ENCODE peak calls at places on chromosome 14, in four cellular contexts. E is GM12878, P is HepG2, U is H1. W is an unnamed sample.

GRCh38 chr14:50475460-50475859 is 56.9 kb downstream of the MAP4K5 start:
- DNase-seq in U (no peak), E (no peak), P (peak), W (no peak)

GRCh38 chr14:81169711-81170103 is 51.1 kb downstream of the GTF2A1 start:
- DNase-seq in P (no peak), U (no peak), E (no peak), W (no peak)

GRCh38 chr14:92759679-92760523 is 11.5 kb upstream of the LGMN start:
- DNase-seq in U (no peak), E (peak), P (no peak), W (no peak)

GRCh38 chr14:84535491-84535890 is 994.5 kb upstream of the FLRT2 start:
- DNase-seq in E (no peak), U (no peak), P (no peak), W (no peak)

GRCh38 chr14:90981658-90982057 is 78.8 kb downstream of the RPS6KA5 start:
- DNase-seq in U (no peak), E (no peak), P (no peak), W (no peak)

GRCh38 chr14:102870994-102871831 is 51.2 kb upstream of the AMN start:
- DNase-seq in U (no peak), E (no peak), P (no peak), W (no peak)

GRCh38 chr14:73236157-73236556 is 1.1 kb upstream of the PAPLN start:
- DNase-seq in U (peak), P (no peak), E (no peak), W (no peak)

GRCh38 chr14:105908481-105908911 is 382.1 kb downstream of the TMEM121 start:
- DNase-seq in P (no peak), E (no peak), U (no peak), W (no peak)

GRCh38 chr14:65411656-65412188 is 808 bp upstream of the FUT8 start:
- DNase-seq in U (peak), P (peak), E (no peak), W (peak)

GRCh38 chr14:91380610-91381371 is 36.8 kb downstream of the CCDC88C start:
- DNase-seq in U (no peak), P (no peak), E (no peak), W (no peak)

GRCh38 chr14:29896354-29896768 is 31.3 kb downstream of the PRKD1 start:
- DNase-seq in E (no peak), U (no peak), P (peak), W (no peak)

GRCh38 chr14:92971601-92972180 is 48.7 kb downstream of the CHGA start:
- DNase-seq in E (no peak), U (no peak), P (no peak), W (no peak)

GRCh38 chr14:49970474-49971147 is 77.7 kb downstream of the ARF6 start:
- DNase-seq in U (no peak), P (no peak), E (no peak), W (peak)

GRCh38 chr14:24883571-24883970 is 166.4 kb downstream of the STXBP6 start:
- DNase-seq in U (no peak), P (no peak), E (no peak), W (no peak)

GRCh38 chr14:61281186-61281676 is at the start of gene TMEM30B:
- DNase-seq in E (no peak), P (no peak), U (peak), W (no peak)
- TF ChIP-seq RFX5 in E (no peak), P (no peak), U (no peak), W (no peak)

DNA sequence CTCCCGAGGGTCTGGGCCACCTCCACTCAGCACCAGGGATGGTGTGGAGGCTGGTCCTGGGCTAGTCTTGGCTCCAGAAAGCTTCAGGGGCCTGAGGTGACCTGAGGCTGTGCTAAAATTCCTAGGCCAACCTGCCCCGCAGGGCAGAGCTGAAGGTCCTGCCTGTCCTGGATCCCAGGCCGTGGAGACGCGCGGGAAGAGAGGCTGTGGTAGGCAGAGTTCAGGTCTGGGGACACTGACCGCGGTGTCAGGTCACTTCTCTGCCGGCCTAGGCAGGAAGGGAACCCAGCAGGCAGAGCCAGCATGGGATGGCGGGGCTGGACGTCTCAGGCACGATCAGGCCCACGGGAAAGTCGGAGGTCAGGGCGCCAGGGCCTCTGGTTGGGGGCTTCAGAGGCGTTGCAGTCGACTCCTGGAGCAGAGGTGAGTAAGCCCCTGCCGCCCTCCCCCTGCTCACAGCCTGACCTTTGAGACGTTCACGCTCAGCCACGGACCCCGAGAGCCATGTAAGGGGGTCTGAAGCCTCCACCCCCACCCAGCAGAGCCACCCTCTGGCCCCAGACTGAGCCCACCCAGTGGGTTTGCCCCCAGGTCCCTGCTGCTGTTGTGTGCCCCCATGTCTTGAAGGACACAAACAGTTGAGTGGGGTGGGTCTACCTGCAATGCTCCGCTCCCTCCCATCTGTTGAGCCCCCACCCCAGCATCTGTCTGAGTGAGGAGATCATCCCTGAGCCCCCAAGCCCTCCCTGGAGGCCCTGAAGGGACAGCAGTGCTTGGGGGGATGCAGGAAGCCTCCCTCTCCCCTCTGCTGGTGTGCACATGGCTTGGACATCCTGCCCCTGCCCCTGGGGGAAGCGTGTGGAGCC is 142.7 kb downstream of the KIF26A start:
- DNase-seq in P (no peak), U (peak), E (no peak), W (no peak)
- TF ChIP-seq ZNF274 in P (no peak), U (no peak), E (no peak), W (no peak)

GRCh38 chr14:67500981-67501380 is 12.5 kb upstream of the TMEM229B start:
- DNase-seq in U (no peak), P (no peak), E (no peak), W (no peak)

GRCh38 chr14:67502867-67503266 is 14.3 kb upstream of the TMEM229B start:
- DNase-seq in P (no peak), E (no peak), U (no peak), W (no peak)

GRCh38 chr14:67503331-67503730 is 14.8 kb upstream of the TMEM229B start:
- DNase-seq in E (no peak), U (no peak), P (no peak), W (no peak)

GRCh38 chr14:67508973-67509372 is 20.5 kb upstream of the TMEM229B start:
- DNase-seq in E (no peak), P (no peak), U (no peak), W (no peak)

DNA sequence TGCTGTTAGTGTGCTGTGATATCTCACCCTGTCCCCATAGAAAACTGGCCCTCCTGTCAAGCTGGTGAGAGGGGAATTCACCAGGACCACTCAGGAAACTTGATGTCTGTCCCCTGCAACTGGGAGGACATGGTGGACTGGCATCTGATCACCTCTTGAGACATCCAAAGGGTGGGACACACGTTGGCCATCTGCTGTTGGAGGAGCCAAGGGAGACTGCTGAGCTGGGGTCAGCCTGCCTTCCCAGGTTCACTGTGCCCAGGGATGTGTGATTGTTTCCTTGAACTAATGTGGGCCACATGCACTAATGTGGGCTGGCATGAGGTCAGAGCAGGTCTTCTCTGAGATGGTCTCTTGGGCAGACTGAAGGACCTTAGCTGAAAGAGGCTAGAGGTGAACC is 16.7 kb upstream of the TMEM229B start:
- DNase-seq in P (no peak), U (no peak), E (no peak), W (no peak)
- TF ChIP-seq RFX5 in P (no peak), U (no peak), E (no peak), W (no peak)

GRCh38 chr14:69259531-69260245 is at the start of gene GALNT16:
- DNase-seq in P (no peak), U (peak), E (no peak), W (peak)
- TF ChIP-seq ZNF274 in P (no peak), U (no peak), E (no peak), W (no peak)

DNA sequence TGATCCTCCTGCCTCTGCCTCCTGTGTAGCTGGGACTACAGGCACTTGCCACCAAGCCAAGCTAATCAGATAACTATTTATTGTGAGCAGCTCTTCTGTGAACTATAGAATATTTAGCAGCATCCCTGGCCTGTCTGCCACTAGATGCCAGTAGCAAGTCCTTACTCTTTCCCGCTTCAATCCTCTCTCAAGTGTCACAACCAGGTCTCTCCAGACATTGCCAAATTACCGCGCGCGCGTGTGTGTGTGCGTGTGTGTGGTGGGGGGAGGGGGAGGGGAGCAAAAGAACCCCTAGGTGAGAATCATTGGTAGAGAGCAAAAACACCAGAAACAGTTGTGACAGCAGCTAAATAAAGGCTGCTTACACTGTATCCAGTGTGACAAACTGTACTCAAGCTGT is 49.9 kb downstream of the PPP2R5E start:
- DNase-seq in P (no peak), U (no peak), E (no peak), W (no peak)
- TF ChIP-seq RFX5 in P (no peak), U (no peak), E (no peak), W (no peak)

GRCh38 chr14:56185991-56186390 is 67.8 kb downstream of the PELI2 start:
- DNase-seq in P (no peak), U (no peak), E (no peak), W (no peak)

GRCh38 chr14:56180754-56181542 is 62.7 kb downstream of the PELI2 start:
- DNase-seq in E (no peak), U (no peak), P (no peak), W (no peak)

GRCh38 chr14:56181666-56182065 is 63.5 kb downstream of the PELI2 start:
- DNase-seq in P (no peak), E (no peak), U (no peak), W (no peak)

GRCh38 chr14:56187736-56188135 is 69.5 kb downstream of the PELI2 start:
- DNase-seq in P (no peak), E (no peak), U (no peak), W (no peak)

GRCh38 chr14:56183631-56184157 is 65.5 kb downstream of the PELI2 start:
- DNase-seq in P (no peak), U (no peak), E (no peak), W (no peak)
- TF ChIP-seq ZNF274 in P (no peak), U (no peak), E (no peak), W (no peak)

GRCh38 chr14:104105071-104105821 is 19.7 kb downstream of the ASPG start:
- DNase-seq in E (no peak), P (no peak), U (peak), W (no peak)
- TF ChIP-seq RFX5 in E (no peak), P (no peak), U (no peak), W (no peak)

DNA sequence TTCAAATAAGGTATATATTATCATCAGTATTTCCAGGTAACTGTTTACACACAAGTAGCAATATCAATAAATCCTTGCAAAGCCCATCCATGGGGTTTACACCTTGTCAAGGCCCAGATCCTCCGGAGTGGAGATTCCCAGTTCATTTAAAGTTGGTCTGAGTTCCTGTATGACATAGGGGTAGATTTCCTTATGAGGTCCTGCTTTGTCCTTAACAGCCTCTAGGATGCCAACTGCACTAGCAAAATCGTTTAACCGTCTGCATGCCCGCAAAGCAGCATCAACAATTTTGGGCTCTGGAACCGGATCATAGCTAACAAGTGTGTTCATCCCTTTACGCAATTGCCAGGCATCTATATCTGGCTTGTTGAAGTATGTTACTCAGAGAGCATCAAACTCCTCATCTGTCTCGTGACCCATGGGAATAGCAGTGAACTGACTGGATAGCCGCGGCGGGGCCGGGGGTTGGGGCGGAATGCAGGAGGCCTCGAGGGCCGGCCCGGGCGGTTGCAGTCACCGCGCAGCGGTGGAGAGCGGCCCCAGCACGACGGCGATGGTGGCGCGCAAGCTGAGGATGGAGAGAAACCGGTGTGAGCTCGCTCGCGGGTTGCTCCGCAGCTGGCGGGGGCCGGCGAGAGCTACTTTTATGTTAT is 30.6 kb upstream of the FBXO34 start:
- DNase-seq in U (peak), E (no peak), P (no peak), W (no peak)
- TF ChIP-seq ZNF274 in U (no peak), E (no peak), P (no peak), W (no peak)